ENCODE peak calls at places on chromosomes 11 and 22, in four cellular contexts. One of them, this sample, is unnamed.

GRCh38 chr11:118211006-118211405 is 13.8 kb downstream of the JAML start:
- DNase-seq in IMR-90: no peak
- DNase-seq in breast epithelium: peak; percentile 39
- DNase-seq in sigmoid colon: no peak
- DNase-seq in this sample: no peak

GRCh38 chr22:31029276-31029675 is 51.8 kb upstream of the SMTN start:
- DNase-seq in IMR-90: no peak
- DNase-seq in breast epithelium: no peak
- DNase-seq in sigmoid colon: no peak
- DNase-seq in this sample: no peak

GRCh38 chr22:42608481-42609361 is 6.0 kb downstream of the POLDIP3 start:
- DNase-seq in IMR-90: peak; percentile 76
- DNase-seq in breast epithelium: no peak
- DNase-seq in sigmoid colon: no peak
- DNase-seq in this sample: no peak

GRCh38 chr11:18036456-18036855 is 9.6 kb downstream of the TPH1 start:
- DNase-seq in IMR-90: no peak
- DNase-seq in breast epithelium: no peak
- DNase-seq in sigmoid colon: no peak
- DNase-seq in this sample: no peak

GRCh38 chr11:119248750-119249670 is 42.9 kb downstream of the CBL start:
- DNase-seq in IMR-90: no peak
- DNase-seq in breast epithelium: no peak
- DNase-seq in sigmoid colon: no peak
- DNase-seq in this sample: no peak

GRCh38 chr22:46297151-46297819 is 615 bp downstream of the GTSE1 start:
- DNase-seq in IMR-90: peak; percentile 35
- DNase-seq in breast epithelium: no peak
- DNase-seq in sigmoid colon: no peak
- DNase-seq in this sample: no peak

GRCh38 chr22:19325296-19325950 is 33.9 kb upstream of the CLTCL1 start:
- DNase-seq in IMR-90: peak; percentile 55
- DNase-seq in breast epithelium: no peak
- DNase-seq in sigmoid colon: no peak
- DNase-seq in this sample: no peak

GRCh38 chr11:17972987-17973386 is 39.9 kb downstream of the SERGEF start:
- DNase-seq in IMR-90: peak; percentile 93
- DNase-seq in breast epithelium: peak; percentile 47
- DNase-seq in sigmoid colon: peak; percentile 75
- DNase-seq in this sample: no peak

GRCh38 chr22:38467438-38467903 is 425 bp upstream of the KDELR3 start:
- DNase-seq in IMR-90: no peak
- DNase-seq in breast epithelium: no peak
- DNase-seq in sigmoid colon: no peak
- DNase-seq in this sample: no peak

GRCh38 chr11:61888043-61888442 is 3.3 kb downstream of the FADS3 start:
- DNase-seq in IMR-90: peak; percentile 90
- DNase-seq in breast epithelium: peak; percentile 76
- DNase-seq in sigmoid colon: peak; percentile 91
- DNase-seq in this sample: peak; percentile 68

GRCh38 chr22:47195676-47196492 is 433.4 kb downstream of the TBC1D22A start:
- DNase-seq in IMR-90: no peak
- DNase-seq in breast epithelium: no peak
- DNase-seq in sigmoid colon: peak; percentile 62
- DNase-seq in this sample: no peak

GRCh38 chr11:122322369-122322768 is 206.4 kb upstream of the BLID start:
- DNase-seq in IMR-90: peak; percentile 74
- DNase-seq in breast epithelium: no peak
- DNase-seq in sigmoid colon: peak; percentile 67
- DNase-seq in this sample: no peak

GRCh38 chr11:71068963-71069362 is 183.4 kb downstream of the SHANK2 start:
- DNase-seq in IMR-90: no peak
- DNase-seq in breast epithelium: no peak
- DNase-seq in sigmoid colon: no peak
- DNase-seq in this sample: no peak

GRCh38 chr11:71076021-71076420 is 176.4 kb downstream of the SHANK2 start:
- DNase-seq in IMR-90: no peak
- DNase-seq in breast epithelium: no peak
- DNase-seq in sigmoid colon: no peak
- DNase-seq in this sample: no peak

GRCh38 chr11:71070490-71071455 is 181.6 kb downstream of the SHANK2 start:
- DNase-seq in IMR-90: no peak
- DNase-seq in breast epithelium: no peak
- DNase-seq in sigmoid colon: no peak
- DNase-seq in this sample: no peak

GRCh38 chr11:71075116-71075720 is 177.2 kb downstream of the SHANK2 start:
- DNase-seq in IMR-90: no peak
- DNase-seq in breast epithelium: no peak
- DNase-seq in sigmoid colon: no peak
- DNase-seq in this sample: no peak

DNA sequence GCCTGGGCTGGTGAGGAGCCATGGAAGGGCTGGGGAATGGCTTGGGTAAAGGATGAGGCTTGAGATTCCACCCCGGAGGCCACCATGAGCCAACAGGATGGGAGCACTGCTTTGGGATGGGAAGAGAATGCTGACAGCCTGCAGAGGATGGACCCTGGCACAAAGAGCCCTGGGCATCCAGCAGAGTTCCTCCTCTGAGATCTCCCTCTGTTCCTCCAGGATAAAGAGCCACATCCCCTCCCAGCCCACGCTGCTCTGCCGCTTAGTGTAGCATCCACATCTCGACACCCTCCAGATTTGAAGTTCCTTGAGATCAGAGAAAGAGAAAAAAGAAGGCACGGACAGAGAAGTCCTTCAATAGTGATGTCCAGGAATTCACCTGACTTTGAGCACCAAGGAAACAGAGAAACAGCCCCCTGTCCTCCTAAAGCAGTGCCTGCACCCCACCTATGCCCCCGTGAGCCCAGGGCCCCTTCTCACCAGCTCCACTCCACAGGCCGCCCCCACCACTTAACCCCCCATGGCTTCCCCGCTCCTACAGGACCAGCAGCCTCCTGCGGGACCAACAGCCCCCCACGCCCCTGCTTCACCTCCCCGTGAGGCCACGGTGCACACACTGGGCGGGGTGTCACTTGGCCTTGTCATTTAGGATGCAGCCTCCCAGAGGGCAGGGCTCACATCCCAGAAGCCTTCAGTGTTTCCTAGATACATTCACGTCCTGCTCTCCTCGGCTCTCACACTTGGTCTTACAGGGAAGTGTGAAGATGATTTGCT is 180.5 kb downstream of the SHANK2 start:
- DNase-seq in IMR-90: no peak
- DNase-seq in breast epithelium: no peak
- DNase-seq in sigmoid colon: no peak
- DNase-seq in this sample: no peak
- H3K4me3 ChIP-seq in IMR-90: no peak overlapping the region
- H3K4me3 ChIP-seq in breast epithelium: no peak overlapping the region
- H3K4me3 ChIP-seq in sigmoid colon: no peak overlapping the region
- H3K4me3 ChIP-seq in this sample: no peak overlapping the region

DNA sequence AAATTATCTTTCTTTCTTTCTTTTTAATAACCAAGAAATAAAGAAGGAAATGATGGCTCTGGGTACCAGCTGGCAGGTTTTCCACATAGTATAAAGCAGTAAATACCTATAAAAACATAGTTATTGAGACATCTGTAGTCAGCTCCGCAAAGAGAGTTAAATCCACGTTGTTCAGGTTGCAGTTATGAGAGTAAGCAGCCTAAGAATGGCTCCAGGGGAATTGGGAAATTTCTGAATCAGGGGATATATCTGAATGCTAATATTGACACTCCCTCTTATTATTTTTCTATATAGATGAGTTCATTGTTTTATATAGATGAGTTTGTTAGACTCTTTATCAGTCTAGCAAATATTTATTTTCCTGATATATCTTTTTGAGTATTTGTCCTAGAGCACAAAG is 322.0 kb upstream of the LRRC4C start:
- DNase-seq in IMR-90: no peak
- DNase-seq in breast epithelium: no peak
- DNase-seq in sigmoid colon: no peak
- DNase-seq in this sample: no peak
- H3K9me3 ChIP-seq in IMR-90: peaks cover 3% of the 10 kb centered on the region
- H3K9me3 ChIP-seq in breast epithelium: no peaks in the 10 kb centered on the region
- H3K9me3 ChIP-seq in sigmoid colon: no peaks in the 10 kb centered on the region
- H3K9me3 ChIP-seq in this sample: no peaks in the 10 kb centered on the region

GRCh38 chr22:24154826-24155225 is 26.5 kb upstream of the SUSD2 start:
- DNase-seq in IMR-90: no peak
- DNase-seq in breast epithelium: no peak
- DNase-seq in sigmoid colon: no peak
- DNase-seq in this sample: no peak

GRCh38 chr22:24153959-24154358 is 27.3 kb upstream of the SUSD2 start:
- DNase-seq in IMR-90: no peak
- DNase-seq in breast epithelium: no peak
- DNase-seq in sigmoid colon: no peak
- DNase-seq in this sample: no peak

GRCh38 chr22:24156915-24157782 is 24.1 kb upstream of the SUSD2 start:
- DNase-seq in IMR-90: peak; percentile 64
- DNase-seq in breast epithelium: peak; percentile 67
- DNase-seq in sigmoid colon: peak; percentile 93
- DNase-seq in this sample: peak; percentile 90

GRCh38 chr22:24156146-24156914 is 25.0 kb upstream of the SUSD2 start:
- DNase-seq in IMR-90: peak; percentile 52
- DNase-seq in breast epithelium: no peak
- DNase-seq in sigmoid colon: no peak
- DNase-seq in this sample: no peak

GRCh38 chr22:24155597-24156145 is 25.6 kb upstream of the SUSD2 start:
- DNase-seq in IMR-90: peak; percentile 65
- DNase-seq in breast epithelium: peak; percentile 43
- DNase-seq in sigmoid colon: peak; percentile 94
- DNase-seq in this sample: peak; percentile 81
- TF ChIP-seq CTCF in IMR-90: peak; percentile 34
- TF ChIP-seq CTCF in breast epithelium: peak; percentile 30
- TF ChIP-seq CTCF in sigmoid colon: no peak
- TF ChIP-seq CTCF in this sample: peak; percentile 17

DNA sequence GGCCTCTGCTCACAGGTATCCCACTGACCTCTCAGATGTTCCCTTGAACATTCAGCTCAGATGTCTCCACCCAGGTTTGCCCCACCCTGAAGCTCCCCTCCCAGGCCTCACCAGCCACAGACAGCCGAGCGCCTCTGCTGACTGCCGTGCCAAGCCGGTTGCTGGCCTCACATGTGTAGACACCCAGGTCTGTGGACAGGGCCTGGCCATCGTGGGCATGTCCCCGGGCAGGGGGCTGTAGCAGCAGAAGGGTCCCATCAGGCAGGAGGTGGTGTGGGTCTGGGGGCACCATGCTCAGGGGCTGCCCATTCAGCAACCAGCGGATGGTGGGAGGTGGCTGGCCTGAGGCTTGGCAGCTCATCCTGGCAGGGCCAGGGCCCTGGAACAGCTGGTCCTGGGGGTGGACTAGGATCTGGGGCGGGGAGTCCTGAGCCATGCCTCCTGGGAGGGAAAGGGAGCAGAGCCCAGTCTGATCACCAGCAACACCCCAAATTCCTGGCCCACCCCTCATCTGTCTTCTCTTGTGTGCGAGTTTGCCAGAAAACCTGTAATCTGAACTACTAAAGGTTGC is 759 bp downstream of the ROBO4 start:
- DNase-seq in IMR-90: no peak
- DNase-seq in breast epithelium: no peak
- DNase-seq in sigmoid colon: peak; percentile 67
- DNase-seq in this sample: no peak
- H3K4me3 ChIP-seq in IMR-90: no peak overlapping the region
- H3K4me3 ChIP-seq in breast epithelium: peak overlapping the region; percentile 54
- H3K4me3 ChIP-seq in sigmoid colon: peak overlapping the region; percentile 19
- H3K4me3 ChIP-seq in this sample: peak overlapping the region; percentile 51

DNA sequence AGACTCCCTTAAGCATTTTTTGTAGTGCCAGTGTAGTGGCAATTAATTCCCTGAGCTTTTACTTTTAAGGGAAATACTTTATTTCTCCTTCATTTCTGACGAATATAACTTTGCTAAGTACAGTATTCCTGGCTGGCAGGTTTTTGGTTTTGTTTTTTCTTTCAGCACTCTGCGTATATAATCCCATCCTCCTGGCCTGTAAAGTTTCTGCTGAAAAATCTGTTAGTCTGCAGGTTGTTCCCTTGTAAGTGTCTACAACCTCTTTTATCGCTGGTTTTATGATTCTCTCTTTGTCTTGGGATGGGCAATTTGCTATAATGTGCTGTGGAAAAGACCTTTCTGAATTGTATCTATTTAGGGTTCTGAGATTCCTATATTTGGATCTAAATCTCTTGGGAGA is 56.0 kb downstream of the KCNQ1OT1 start:
- DNase-seq in IMR-90: no peak
- DNase-seq in breast epithelium: no peak
- DNase-seq in sigmoid colon: no peak
- DNase-seq in this sample: no peak
- H3K9me3 ChIP-seq in IMR-90: peaks cover 51% of the 10 kb centered on the region
- H3K9me3 ChIP-seq in breast epithelium: peaks cover 79% of the 10 kb centered on the region
- H3K9me3 ChIP-seq in sigmoid colon: peaks cover 55% of the 10 kb centered on the region
- H3K9me3 ChIP-seq in this sample: peaks cover 11% of the 10 kb centered on the region

GRCh38 chr22:39496131-39496838 is 5.8 kb upstream of the MIEF1 start:
- DNase-seq in IMR-90: peak; percentile 57
- DNase-seq in breast epithelium: peak; percentile 50
- DNase-seq in sigmoid colon: peak; percentile 84
- DNase-seq in this sample: peak; percentile 68
- TF ChIP-seq CTCF in IMR-90: peak; percentile 70
- TF ChIP-seq CTCF in breast epithelium: peak; percentile 73
- TF ChIP-seq CTCF in sigmoid colon: peak; percentile 31
- TF ChIP-seq CTCF in this sample: peak; percentile 57